ENCODE peak calls at places on chromosomes 5 and 9, in four cellular contexts. One of them, this sample, is unnamed.

GRCh38 chr9:109934499-109935214 is 154.7 kb downstream of the PALM2AKAP2 start:
- DNase-seq in AG09319: no peak
- DNase-seq in RWPE1: no peak
- DNase-seq in GM13977: peak; percentile 8
- DNase-seq in this sample: no peak

GRCh38 chr9:127520941-127521918 is 69.9 kb downstream of the LRSAM1 start:
- DNase-seq in GM13977: no peak
- DNase-seq in AG09319: no peak
- DNase-seq in RWPE1: no peak
- DNase-seq in this sample: no peak

GRCh38 chr5:26757941-26758340 is 280.4 kb downstream of the CDH9 start:
- DNase-seq in GM13977: no peak
- DNase-seq in AG09319: no peak
- DNase-seq in RWPE1: no peak
- DNase-seq in this sample: no peak

GRCh38 chr9:99158629-99159028 is 53.7 kb downstream of the TGFBR1 start:
- DNase-seq in GM13977: no peak
- DNase-seq in AG09319: no peak
- DNase-seq in RWPE1: no peak
- DNase-seq in this sample: no peak

GRCh38 chr5:96624631-96625030 is 37.5 kb upstream of the CAST start:
- DNase-seq in AG09319: no peak
- DNase-seq in RWPE1: no peak
- DNase-seq in GM13977: no peak
- DNase-seq in this sample: no peak

GRCh38 chr5:178238711-178239592 is 6.3 kb upstream of the PHYKPL start:
- DNase-seq in AG09319: no peak
- DNase-seq in GM13977: no peak
- DNase-seq in RWPE1: no peak
- DNase-seq in this sample: no peak

GRCh38 chr5:114123654-114124053 is 238.2 kb upstream of the KCNN2 start:
- DNase-seq in RWPE1: no peak
- DNase-seq in AG09319: no peak
- DNase-seq in GM13977: no peak
- DNase-seq in this sample: no peak

GRCh38 chr9:111897831-111898144 is 1.2 kb downstream of the UGCG start:
- DNase-seq in GM13977: peak; percentile 63
- DNase-seq in AG09319: no peak
- DNase-seq in RWPE1: no peak
- DNase-seq in this sample: no peak

GRCh38 chr5:167296056-167296455 is 995.4 kb upstream of the WWC1 start:
- DNase-seq in GM13977: no peak
- DNase-seq in AG09319: no peak
- DNase-seq in RWPE1: no peak
- DNase-seq in this sample: no peak

GRCh38 chr5:137113939-137114338 is 385.2 kb downstream of the SPOCK1 start:
- DNase-seq in RWPE1: no peak
- DNase-seq in GM13977: no peak
- DNase-seq in AG09319: no peak
- DNase-seq in this sample: no peak

GRCh38 chr5:116506448-116506847 is 68.2 kb downstream of the SEMA6A start:
- DNase-seq in RWPE1: no peak
- DNase-seq in GM13977: no peak
- DNase-seq in AG09319: no peak
- DNase-seq in this sample: no peak

GRCh38 chr5:31235381-31235780 is 41.9 kb downstream of the CDH6 start:
- DNase-seq in GM13977: no peak
- DNase-seq in RWPE1: no peak
- DNase-seq in AG09319: no peak
- DNase-seq in this sample: no peak

GRCh38 chr5:96175090-96175489 is 213.4 kb upstream of the ELL2 start:
- DNase-seq in GM13977: no peak
- DNase-seq in RWPE1: peak; percentile 44
- DNase-seq in AG09319: no peak
- DNase-seq in this sample: no peak

GRCh38 chr5:33901176-33901575 is 9.4 kb upstream of the ADAMTS12 start:
- DNase-seq in RWPE1: no peak
- DNase-seq in GM13977: no peak
- DNase-seq in AG09319: peak; percentile 80
- DNase-seq in this sample: no peak

GRCh38 chr9:14030350-14030823 is 283.6 kb downstream of the NFIB start:
- DNase-seq in GM13977: no peak
- DNase-seq in RWPE1: peak; percentile 69
- DNase-seq in AG09319: no peak
- DNase-seq in this sample: no peak

GRCh38 chr5:175206651-175207050 is 237.3 kb downstream of the DRD1 start:
- DNase-seq in GM13977: no peak
- DNase-seq in AG09319: no peak
- DNase-seq in RWPE1: no peak
- DNase-seq in this sample: no peak

GRCh38 chr9:21080793-21081192 is 3.1 kb upstream of the IFNB1 start:
- DNase-seq in RWPE1: no peak
- DNase-seq in GM13977: no peak
- DNase-seq in AG09319: no peak
- DNase-seq in this sample: no peak

GRCh38 chr5:81899123-81899522 is 72.7 kb upstream of the ATG10 start:
- DNase-seq in AG09319: no peak
- DNase-seq in RWPE1: no peak
- DNase-seq in GM13977: no peak
- DNase-seq in this sample: no peak

GRCh38 chr9:100063185-100063584 is 35.6 kb downstream of the ERP44 start:
- DNase-seq in GM13977: no peak
- DNase-seq in AG09319: no peak
- DNase-seq in RWPE1: no peak
- DNase-seq in this sample: no peak

GRCh38 chr9:83596899-83597504 is 25.9 kb upstream of the IDNK start:
- DNase-seq in AG09319: no peak
- DNase-seq in RWPE1: peak; percentile 41
- DNase-seq in GM13977: peak; percentile 64
- DNase-seq in this sample: peak; percentile 30

GRCh38 chr9:124420991-124421543 is 5.8 kb upstream of the PSMB7 start:
- DNase-seq in AG09319: no peak
- DNase-seq in RWPE1: no peak
- DNase-seq in GM13977: no peak
- DNase-seq in this sample: no peak

GRCh38 chr9:136852664-136853595 is 784 bp downstream of the MAMDC4 start:
- DNase-seq in GM13977: no peak
- DNase-seq in AG09319: no peak
- DNase-seq in RWPE1: no peak
- DNase-seq in this sample: peak; percentile 15

GRCh38 chr5:175247146-175247545 is 196.8 kb downstream of the DRD1 start:
- DNase-seq in RWPE1: no peak
- DNase-seq in GM13977: no peak
- DNase-seq in AG09319: no peak
- DNase-seq in this sample: no peak

GRCh38 chr5:27612161-27612560 is 573.8 kb upstream of the CDH9 start:
- DNase-seq in GM13977: no peak
- DNase-seq in RWPE1: no peak
- DNase-seq in AG09319: no peak
- DNase-seq in this sample: no peak

GRCh38 chr9:124198948-124199347 is 58.8 kb upstream of the NEK6 start:
- DNase-seq in AG09319: no peak
- DNase-seq in GM13977: no peak
- DNase-seq in RWPE1: no peak
- DNase-seq in this sample: no peak

GRCh38 chr5:180718810-180719453 is 20.9 kb downstream of the OR2Y1 start:
- DNase-seq in RWPE1: peak; percentile 36
- DNase-seq in GM13977: peak; percentile 31
- DNase-seq in AG09319: peak; percentile 2
- DNase-seq in this sample: no peak

GRCh38 chr9:34254966-34255825 is 73.9 kb downstream of the KIF24 start:
- DNase-seq in RWPE1: no peak
- DNase-seq in AG09319: no peak
- DNase-seq in GM13977: no peak
- DNase-seq in this sample: no peak

GRCh38 chr5:174945853-174946252 is 221.5 kb downstream of the MSX2 start:
- DNase-seq in RWPE1: no peak
- DNase-seq in AG09319: no peak
- DNase-seq in GM13977: no peak
- DNase-seq in this sample: no peak

GRCh38 chr5:105506692-105507277 is 1944.2 kb upstream of the NUDT12 start:
- DNase-seq in RWPE1: no peak
- DNase-seq in GM13977: peak; percentile 7
- DNase-seq in AG09319: no peak
- DNase-seq in this sample: peak; percentile 27
- TF ChIP-seq CTCF in RWPE1: peak; percentile 21
- TF ChIP-seq CTCF in GM13977: peak; percentile 54
- TF ChIP-seq CTCF in AG09319: no peak
- TF ChIP-seq CTCF in this sample: peak; percentile 45

DNA sequence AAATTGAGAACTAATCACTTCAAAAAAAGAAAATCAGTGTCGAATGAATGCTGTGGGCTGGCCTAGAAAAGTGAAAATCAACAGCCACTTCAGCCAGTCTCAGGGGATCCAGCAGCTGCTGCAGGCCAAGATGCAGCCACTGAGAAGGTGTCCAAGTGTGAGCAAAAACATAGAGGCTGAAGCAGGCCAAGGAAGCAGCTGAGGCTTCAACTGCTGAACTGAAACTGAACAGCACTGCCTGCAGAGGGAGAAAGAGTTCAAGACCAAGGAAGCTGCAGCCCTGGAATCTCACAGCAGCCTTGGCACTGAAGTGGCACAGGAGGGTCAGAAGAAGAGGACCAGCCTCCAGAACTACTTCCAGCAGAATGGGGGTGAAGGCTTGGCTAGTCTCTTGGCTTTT is 15.8 kb upstream of the SLC36A3 start:
- DNase-seq in AG09319: no peak
- DNase-seq in RWPE1: no peak
- DNase-seq in GM13977: no peak
- DNase-seq in this sample: no peak
- TF ChIP-seq CTCF in AG09319: peak; percentile 11
- TF ChIP-seq CTCF in RWPE1: no peak
- TF ChIP-seq CTCF in GM13977: peak; percentile 29
- TF ChIP-seq CTCF in this sample: no peak

DNA sequence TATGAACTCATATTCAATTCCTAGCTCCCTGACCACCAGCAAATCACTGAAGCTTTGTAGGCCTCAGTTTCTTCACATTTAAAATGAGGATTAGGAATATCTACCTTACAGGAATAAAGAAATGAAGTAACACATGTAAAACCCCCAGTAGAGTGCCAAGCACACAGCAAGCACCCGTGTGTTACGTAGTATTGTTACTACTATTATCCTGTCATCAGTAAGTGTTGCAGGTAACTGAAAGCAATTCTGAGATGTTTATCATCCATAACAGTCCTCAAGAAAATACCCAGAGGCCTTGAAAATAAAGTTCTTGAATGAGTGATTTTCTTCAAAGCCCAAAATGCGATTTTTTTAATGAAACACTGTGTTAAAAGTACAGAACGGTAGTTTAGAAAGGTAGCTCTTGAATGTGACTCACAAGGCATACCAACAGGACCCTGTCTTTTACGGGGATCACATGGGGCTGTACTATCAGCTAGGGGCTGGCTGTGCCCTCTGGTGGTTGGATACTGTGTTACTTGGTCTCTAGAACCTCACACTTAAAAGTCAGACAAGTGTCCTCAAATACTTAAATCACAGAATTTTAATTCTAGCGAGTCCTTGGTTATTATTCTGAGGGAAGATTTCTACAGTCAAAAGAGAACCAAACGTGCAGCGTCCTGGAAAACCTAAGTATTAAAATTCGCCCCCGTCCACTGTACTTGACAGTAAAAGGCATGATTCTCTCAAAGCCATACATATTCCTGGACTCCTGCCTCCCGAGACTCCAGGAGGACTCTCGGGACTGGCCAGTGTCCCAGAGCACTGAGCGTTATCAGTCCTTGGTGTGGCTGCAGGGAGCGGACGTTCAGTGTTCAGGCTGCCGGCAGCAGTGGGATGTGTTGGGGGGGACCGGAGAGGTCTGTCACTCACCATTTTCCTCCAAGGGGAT is 725 bp downstream of the NDUFB6 start:
- DNase-seq in GM13977: peak; percentile 77
- DNase-seq in AG09319: no peak
- DNase-seq in RWPE1: peak; percentile 94
- DNase-seq in this sample: peak; percentile 68
- TF ChIP-seq CTCF in GM13977: peak; percentile 76
- TF ChIP-seq CTCF in AG09319: peak; percentile 74
- TF ChIP-seq CTCF in RWPE1: peak; percentile 96
- TF ChIP-seq CTCF in this sample: peak; percentile 76

GRCh38 chr5:53331463-53331862 is 149.0 kb upstream of the FST start:
- DNase-seq in GM13977: no peak
- DNase-seq in AG09319: no peak
- DNase-seq in RWPE1: peak; percentile 90
- DNase-seq in this sample: no peak

GRCh38 chr5:53337827-53338226 is 142.6 kb upstream of the FST start:
- DNase-seq in AG09319: no peak
- DNase-seq in GM13977: no peak
- DNase-seq in RWPE1: peak; percentile 54
- DNase-seq in this sample: no peak

GRCh38 chr5:53334431-53334941 is 145.9 kb upstream of the FST start:
- DNase-seq in RWPE1: peak; percentile 86
- DNase-seq in AG09319: no peak
- DNase-seq in GM13977: no peak
- DNase-seq in this sample: no peak

GRCh38 chr5:53333160-53333559 is 147.3 kb upstream of the FST start:
- DNase-seq in AG09319: no peak
- DNase-seq in GM13977: no peak
- DNase-seq in RWPE1: peak; percentile 62
- DNase-seq in this sample: no peak

GRCh38 chr5:53335115-53335514 is 145.3 kb upstream of the FST start:
- DNase-seq in GM13977: no peak
- DNase-seq in RWPE1: no peak
- DNase-seq in AG09319: no peak
- DNase-seq in this sample: no peak
- TF ChIP-seq CTCF in GM13977: no peak
- TF ChIP-seq CTCF in RWPE1: no peak
- TF ChIP-seq CTCF in AG09319: peak; percentile 18
- TF ChIP-seq CTCF in this sample: no peak

GRCh38 chr9:101512116-101512515 is 21.5 kb upstream of the RNF20 start:
- DNase-seq in AG09319: no peak
- DNase-seq in RWPE1: no peak
- DNase-seq in GM13977: no peak
- DNase-seq in this sample: no peak
- TF ChIP-seq CTCF in AG09319: no peak
- TF ChIP-seq CTCF in RWPE1: no peak
- TF ChIP-seq CTCF in GM13977: no peak
- TF ChIP-seq CTCF in this sample: no peak

DNA sequence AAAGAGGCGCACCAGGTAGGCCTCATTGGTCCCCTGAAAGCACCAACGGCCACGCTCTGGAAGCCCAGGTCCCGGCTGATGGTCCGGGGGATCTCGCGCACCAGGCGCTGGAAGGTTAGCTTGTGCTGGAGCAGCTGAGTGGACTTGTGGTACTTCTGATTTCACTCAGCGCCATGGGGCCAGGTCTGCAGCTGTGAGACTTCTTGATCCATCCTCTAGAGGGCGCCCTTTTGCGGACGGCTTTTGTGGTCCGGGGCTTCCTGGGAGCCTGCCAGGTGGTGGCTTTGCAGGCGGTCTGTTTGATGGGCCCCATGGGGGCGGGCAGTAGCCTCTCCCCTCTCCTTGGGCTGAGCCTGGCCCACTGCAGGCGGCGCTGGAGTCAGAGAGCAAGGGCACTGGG is 10.4 kb downstream of the TAF11L12 start:
- DNase-seq in GM13977: no peak
- DNase-seq in RWPE1: no peak
- DNase-seq in AG09319: no peak
- DNase-seq in this sample: no peak
- TF ChIP-seq CTCF in GM13977: no peak
- TF ChIP-seq CTCF in RWPE1: no peak
- TF ChIP-seq CTCF in AG09319: no peak
- TF ChIP-seq CTCF in this sample: peak; percentile 56